ENCODE peak calls at places on chromosomes 13 and 19, in seven cellular contexts. D is osteoblast, B is upper lobe of left lung, U is PC-3, K is right lobe of liver, C is left ventricle myocardium inferior, W is fibroblast of lung. M is an unnamed sample.
A peak's percentile ranks its signal among the peaks of the same experiment; 100 is the strongest.

GRCh38 chr13:111846396-111847174 is 220.4 kb upstream of the SOX1 start:
- DNase-seq in D (no peak), B (no peak), U (no peak), K (no peak), C (no peak), W (no peak), M (no peak)

GRCh38 chr19:2770055-2771013 is 12.7 kb downstream of the SGTA start:
- DNase-seq in D (no peak), B (peak; percentile 86), U (no peak), K (no peak), C (peak; percentile 65), W (peak; percentile 68), M (no peak)

GRCh38 chr19:12757544-12758274 is 6.1 kb downstream of the BEST2 start:
- DNase-seq in D (peak; percentile 99), B (peak; percentile 95), U (peak; percentile 90), K (peak; percentile 82), C (peak; percentile 61), W (peak; percentile 70), M (peak; percentile 83)

GRCh38 chr13:85543144-85543543 is 256.1 kb downstream of the SLITRK6 start:
- DNase-seq in D (no peak), B (no peak), U (peak; percentile 73), K (no peak), C (no peak), W (peak; percentile 79), M (no peak)

GRCh38 chr19:58450836-58451357 is 525 bp upstream of the ZNF324B start:
- DNase-seq in D (peak; percentile 43), B (no peak), U (peak; percentile 51), K (no peak), C (no peak), W (no peak), M (no peak)

GRCh38 chr19:18895828-18896341 is at the start of gene CERS1:
- DNase-seq in D (peak; percentile 94), B (no peak), U (no peak), K (no peak), C (no peak), W (no peak), M (no peak)

GRCh38 chr13:79481685-79482052 is 714 bp downstream of the NDFIP2 start:
- DNase-seq in D (no peak), B (no peak), U (peak; percentile 21), K (no peak), C (no peak), W (no peak), M (no peak)

GRCh38 chr19:38155453-38155852 is 68.6 kb downstream of the DPF1 start:
- DNase-seq in D (no peak), B (no peak), U (no peak), K (no peak), C (no peak), W (peak; percentile 46), M (no peak)

GRCh38 chr19:34484328-34484727 is 2.8 kb downstream of the WTIP start:
- DNase-seq in D (peak; percentile 71), B (no peak), U (no peak), K (peak; percentile 40), C (peak; percentile 71), W (no peak), M (no peak)

GRCh38 chr19:39112338-39112890 is 13.2 kb upstream of the PAK4 start:
- DNase-seq in D (peak; percentile 87), B (no peak), U (peak; percentile 87), K (peak; percentile 97), C (no peak), W (no peak), M (no peak)

GRCh38 chr19:28874742-28875141 is 338.2 kb downstream of the UQCRFS1 start:
- DNase-seq in D (no peak), B (no peak), U (no peak), K (no peak), C (no peak), W (no peak), M (no peak)

GRCh38 chr19:48333467-48334384 is 8.4 kb downstream of the EMP3 start:
- DNase-seq in D (peak; percentile 100), B (peak; percentile 98), U (peak; percentile 91), K (peak; percentile 92), C (peak; percentile 91), W (peak; percentile 93), M (peak; percentile 95)

GRCh38 chr13:64428196-64428595 is 2801.9 kb downstream of the PCDH9 start:
- DNase-seq in D (no peak), B (no peak), U (peak; percentile 5), K (no peak), C (no peak), W (peak; percentile 68), M (no peak)

GRCh38 chr13:94009696-94010095 is 469.8 kb downstream of the DCT start:
- DNase-seq in D (peak; percentile 47), B (no peak), U (peak; percentile 23), K (no peak), C (no peak), W (peak; percentile 63), M (no peak)

GRCh38 chr13:36954542-36954941 is 34.5 kb upstream of the SMAD9 start:
- DNase-seq in D (no peak), B (no peak), U (no peak), K (no peak), C (no peak), W (no peak), M (no peak)

GRCh38 chr19:33683881-33684549 is 62.3 kb downstream of the CHST8 start:
- DNase-seq in D (peak; percentile 95), B (no peak), U (peak; percentile 46), K (peak; percentile 67), C (no peak), W (peak; percentile 1), M (no peak)

GRCh38 chr19:31270897-31271568 is 78.2 kb downstream of the TSHZ3 start:
- DNase-seq in D (no peak), B (no peak), U (no peak), K (peak; percentile 11), C (no peak), W (peak; percentile 63), M (no peak)

GRCh38 chr13:38763446-38764381 is 76.8 kb downstream of the FREM2 start:
- DNase-seq in D (peak; percentile 44), B (no peak), U (peak; percentile 44), K (no peak), C (no peak), W (peak; percentile 52), M (no peak)

GRCh38 chr13:33015791-33016323 is 366 bp upstream of the KL start:
- DNase-seq in D (no peak), B (no peak), U (no peak), K (peak; percentile 53), C (peak; percentile 19), W (no peak), M (peak; percentile 37)

GRCh38 chr19:43936219-43936618 is 1.1 kb upstream of the ZNF45 start:
- DNase-seq in D (no peak), B (no peak), U (no peak), K (no peak), C (no peak), W (no peak), M (no peak)

GRCh38 chr19:4326837-4327251 is 11.8 kb downstream of the STAP2 start:
- DNase-seq in D (no peak), B (peak; percentile 83), U (no peak), K (no peak), C (no peak), W (no peak), M (no peak)
- H3K4me3 ChIP-seq in D (no peak overlapping the region), B (peak overlapping the region; percentile 57), U (no peak overlapping the region), K (no peak overlapping the region), C (peak overlapping the region; percentile 71), W (no peak overlapping the region), M (no peak overlapping the region)

GRCh38 chr13:27709779-27710178 is 82.5 kb upstream of the GSX1 start:
- DNase-seq in D (no peak), B (no peak), U (no peak), K (no peak), C (no peak), W (no peak), M (no peak)

GRCh38 chr13:27713767-27714166 is 78.5 kb upstream of the GSX1 start:
- DNase-seq in D (no peak), B (no peak), U (no peak), K (no peak), C (no peak), W (no peak), M (no peak)

GRCh38 chr13:27708325-27708724 is 84.0 kb upstream of the GSX1 start:
- DNase-seq in D (no peak), B (no peak), U (no peak), K (no peak), C (peak; percentile 17), W (no peak), M (no peak)

GRCh38 chr13:27712421-27712820 is 79.9 kb upstream of the GSX1 start:
- DNase-seq in D (no peak), B (no peak), U (peak; percentile 39), K (no peak), C (no peak), W (peak; percentile 15), M (no peak)
- TF ChIP-seq CTCF in D (peak; percentile 16), B (no peak), U (peak; percentile 41), K (peak; percentile 41), C (peak; percentile 55), W (peak; percentile 27), M (peak; percentile 7)

GRCh38 chr19:50817941-50818858 is 5.4 kb downstream of the KLK1 start:
- DNase-seq in D (peak; percentile 74), B (peak; percentile 84), U (peak; percentile 59), K (no peak), C (peak; percentile 37), W (no peak), M (peak; percentile 85)

GRCh38 chr19:50819636-50820035 is 4.0 kb downstream of the KLK1 start:
- DNase-seq in D (peak; percentile 49), B (no peak), U (no peak), K (no peak), C (no peak), W (no peak), M (no peak)

GRCh38 chr19:50820549-50821247 is 2.9 kb downstream of the KLK1 start:
- DNase-seq in D (peak; percentile 55), B (no peak), U (no peak), K (no peak), C (no peak), W (no peak), M (peak; percentile 62)

GRCh38 chr19:50820086-50820485 is 3.5 kb downstream of the KLK1 start:
- DNase-seq in D (peak; percentile 48), B (no peak), U (no peak), K (no peak), C (no peak), W (no peak), M (no peak)

GRCh38 chr19:50818859-50819472 is 4.6 kb downstream of the KLK1 start:
- DNase-seq in D (peak; percentile 71), B (no peak), U (no peak), K (no peak), C (no peak), W (no peak), M (peak; percentile 62)
- H3K27me3 ChIP-seq in D (peaks cover 28% of the 10 kb centered on the region), B (no peaks in the 10 kb centered on the region), U (peaks cover 68% of the 10 kb centered on the region), K (no peaks in the 10 kb centered on the region), C (peaks cover 100% of the 10 kb centered on the region), W (peaks cover 16% of the 10 kb centered on the region), M (no peaks in the 10 kb centered on the region)

DNA sequence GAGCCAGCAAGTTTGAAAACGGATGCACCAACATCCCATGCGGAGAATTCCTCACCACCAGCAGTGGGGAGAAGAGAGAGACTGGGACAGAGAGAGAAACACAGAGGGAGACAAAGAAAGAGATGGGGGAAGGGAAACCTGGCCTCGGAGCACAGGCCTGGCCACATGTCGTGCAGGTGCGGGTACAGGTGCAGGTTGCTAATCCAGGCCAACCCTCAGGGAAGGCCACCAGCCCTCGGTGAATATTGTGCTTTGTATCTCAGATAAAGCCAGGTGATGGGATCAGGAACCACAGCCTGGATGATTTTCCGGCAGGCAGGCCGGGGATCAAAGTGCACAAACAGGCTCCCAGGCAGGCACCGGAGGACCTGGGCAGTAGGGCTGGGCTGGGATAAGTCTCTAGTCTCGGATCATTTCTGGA is 3.8 kb downstream of the GAS6 start:
- DNase-seq in D (no peak), B (no peak), U (no peak), K (no peak), C (no peak), W (no peak), M (no peak)
- H3K4me3 ChIP-seq in D (peak overlapping the region; percentile 78), B (no peak overlapping the region), U (no peak overlapping the region), K (no peak overlapping the region), C (no peak overlapping the region), W (no peak overlapping the region), M (no peak overlapping the region)

GRCh38 chr19:45677351-45678230 is 9.6 kb downstream of the GIPR start:
- DNase-seq in D (peak; percentile 93), B (peak; percentile 97), U (peak; percentile 92), K (peak; percentile 68), C (peak; percentile 53), W (peak; percentile 63), M (peak; percentile 88)
- TF ChIP-seq CTCF in D (no peak), B (no peak), U (no peak), K (no peak), C (no peak), W (no peak), M (peak; percentile 34)

M was measured in GM06990.